ENCODE peak calls at places on chromosomes 5 and 9, in nine cellular contexts. O, T, L, V, E, M, G, C and H are unnamed samples. For H3K4me1, the result is how much of the 10 kb centered on the place peaks cover.

GRCh38 chr5:110321117-110321516 is 405.4 kb downstream of the TMEM232 start:
- DNase-seq in O (no peak), T (no peak), L (no peak), V (no peak), E (no peak), M (no peak), G (no peak), C (no peak), H (no peak)

GRCh38 chr5:110053824-110054223 is 364.1 kb downstream of the MAN2A1 start:
- DNase-seq in O (no peak), T (no peak), L (no peak), V (no peak), E (no peak), M (no peak), G (no peak), C (no peak), H (no peak)

GRCh38 chr5:137833463-137833862 is 34.2 kb upstream of the MYOT start:
- DNase-seq in O (no peak), T (no peak), L (peak), V (no peak), E (no peak), M (peak), G (no peak), C (peak), H (no peak)

GRCh38 chr5:164145458-164145857 is 640.0 kb downstream of the MAT2B start:
- DNase-seq in O (no peak), T (no peak), L (no peak), V (no peak), E (no peak), M (no peak), G (no peak), C (no peak), H (no peak)

GRCh38 chr5:111782171-111782570 is 25.2 kb upstream of the NREP start:
- DNase-seq in O (no peak), T (no peak), L (peak), V (no peak), E (no peak), M (peak), G (no peak), C (peak), H (no peak)

GRCh38 chr9:137484551-137485315 is 25.6 kb upstream of the NSMF start:
- DNase-seq in O (no peak), T (no peak), L (no peak), V (no peak), E (peak), M (no peak), G (no peak), C (no peak), H (peak)

GRCh38 chr9:95491543-95492330 is 25.0 kb downstream of the PTCH1 start:
- DNase-seq in O (no peak), T (no peak), L (no peak), V (no peak), E (no peak), M (no peak), G (no peak), C (no peak), H (no peak)

GRCh38 chr9:127281887-127282286 is 17.3 kb downstream of the GARNL3 start:
- DNase-seq in O (no peak), T (no peak), L (no peak), V (no peak), E (no peak), M (no peak), G (no peak), C (no peak), H (no peak)

GRCh38 chr5:170642066-170642735 is 138.4 kb downstream of the KCNIP1 start:
- DNase-seq in O (no peak), T (no peak), L (no peak), V (no peak), E (no peak), M (no peak), G (no peak), C (no peak), H (no peak)

GRCh38 chr5:168965638-168966037 is 335.3 kb downstream of the SLIT3 start:
- DNase-seq in O (no peak), T (no peak), L (no peak), V (no peak), E (no peak), M (no peak), G (no peak), C (no peak), H (no peak)

GRCh38 chr9:105860526-105860925 is 166.2 kb downstream of the TMEM38B start:
- DNase-seq in O (no peak), T (no peak), L (no peak), V (no peak), E (no peak), M (no peak), G (no peak), C (no peak), H (no peak)

GRCh38 chr9:136947955-136948510 is 3.0 kb downstream of the C8G start:
- DNase-seq in O (peak), T (peak), L (peak), V (peak), E (peak), M (peak), G (no peak), C (peak), H (no peak)

GRCh38 chr9:134960701-134961181 is 43.0 kb upstream of the FCN1 start:
- DNase-seq in O (no peak), T (no peak), L (no peak), V (no peak), E (peak), M (no peak), G (no peak), C (no peak), H (peak)

GRCh38 chr5:55022454-55022853 is 1.6 kb upstream of the GZMK start:
- DNase-seq in O (no peak), T (no peak), L (no peak), V (no peak), E (no peak), M (no peak), G (no peak), C (no peak), H (no peak)

GRCh38 chr5:169670769-169671525 is 33.9 kb downstream of the DOCK2 start:
- DNase-seq in O (no peak), T (no peak), L (no peak), V (no peak), E (no peak), M (no peak), G (no peak), C (no peak), H (no peak)

GRCh38 chr5:151721087-151721646 is 34.5 kb upstream of the SPARC start:
- DNase-seq in O (no peak), T (no peak), L (no peak), V (no peak), E (no peak), M (no peak), G (no peak), C (no peak), H (no peak)

GRCh38 chr9:99109522-99109921 is 4.6 kb downstream of the TGFBR1 start:
- DNase-seq in O (no peak), T (no peak), L (no peak), V (no peak), E (no peak), M (peak), G (no peak), C (peak), H (no peak)

GRCh38 chr5:59275170-59275536 is 618.4 kb downstream of the PDE4D start:
- DNase-seq in O (no peak), T (no peak), L (no peak), V (no peak), E (no peak), M (peak), G (no peak), C (no peak), H (no peak)

GRCh38 chr5:59274130-59274529 is 619.4 kb downstream of the PDE4D start:
- DNase-seq in O (no peak), T (no peak), L (no peak), V (no peak), E (no peak), M (no peak), G (no peak), C (no peak), H (no peak)

GRCh38 chr5:59276886-59277514 is 616.5 kb downstream of the PDE4D start:
- DNase-seq in O (peak), T (no peak), L (no peak), V (peak), E (no peak), M (peak), G (no peak), C (peak), H (no peak)

GRCh38 chr5:59276277-59276647 is 617.3 kb downstream of the PDE4D start:
- DNase-seq in O (no peak), T (no peak), L (no peak), V (no peak), E (no peak), M (no peak), G (no peak), C (no peak), H (no peak)

DNA sequence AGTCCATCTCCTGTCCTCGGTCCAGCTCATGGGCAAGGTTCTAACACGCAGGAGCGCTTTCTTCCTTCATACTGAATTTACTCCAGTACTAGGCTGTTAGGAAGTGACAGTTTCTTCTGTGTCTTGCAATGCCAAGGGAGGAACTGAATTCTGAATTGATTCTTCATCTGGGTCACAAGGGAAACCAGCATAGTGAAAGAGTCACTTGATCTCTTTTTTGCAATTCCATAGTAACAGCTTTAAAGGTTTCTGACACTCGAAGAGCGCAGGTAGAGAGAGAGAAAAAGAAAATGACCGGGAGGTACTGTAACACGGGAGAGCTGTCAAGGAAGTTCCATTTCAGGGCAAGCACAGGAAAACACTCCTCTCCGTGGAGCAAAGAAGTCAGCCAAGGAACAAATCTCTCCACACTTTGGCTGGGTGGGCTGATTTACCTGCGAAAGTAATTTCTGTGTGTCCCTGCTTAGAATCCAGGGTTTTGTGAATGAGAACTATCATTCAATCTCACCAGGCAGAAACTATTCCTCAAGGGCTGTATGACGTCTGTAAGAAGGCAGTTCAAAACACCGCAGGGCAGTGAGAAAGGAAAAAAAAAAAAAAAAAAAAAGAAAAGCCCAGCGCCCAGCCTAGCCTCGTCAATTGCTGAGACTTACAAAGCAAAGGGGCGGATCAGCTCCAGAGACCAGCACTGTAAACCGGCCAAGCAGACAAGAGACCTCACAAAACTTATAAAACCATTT is 617.8 kb downstream of the PDE4D start:
- DNase-seq in O (peak), T (peak), L (no peak), V (peak), E (no peak), M (peak), G (peak), C (peak), H (no peak)
- H3K4me3 ChIP-seq in O (peak), T (no peak), L (peak), V (peak), E (peak), M (peak), G (peak), C (peak), H (peak)

GRCh38 chr5:86896916-86897315 is 279.2 kb downstream of the COX7C start:
- DNase-seq in O (no peak), T (no peak), L (no peak), V (no peak), E (no peak), M (no peak), G (no peak), C (no peak), H (no peak)

GRCh38 chr5:86890375-86890774 is 272.6 kb downstream of the COX7C start:
- DNase-seq in O (no peak), T (no peak), L (no peak), V (no peak), E (no peak), M (no peak), G (no peak), C (no peak), H (no peak)

DNA sequence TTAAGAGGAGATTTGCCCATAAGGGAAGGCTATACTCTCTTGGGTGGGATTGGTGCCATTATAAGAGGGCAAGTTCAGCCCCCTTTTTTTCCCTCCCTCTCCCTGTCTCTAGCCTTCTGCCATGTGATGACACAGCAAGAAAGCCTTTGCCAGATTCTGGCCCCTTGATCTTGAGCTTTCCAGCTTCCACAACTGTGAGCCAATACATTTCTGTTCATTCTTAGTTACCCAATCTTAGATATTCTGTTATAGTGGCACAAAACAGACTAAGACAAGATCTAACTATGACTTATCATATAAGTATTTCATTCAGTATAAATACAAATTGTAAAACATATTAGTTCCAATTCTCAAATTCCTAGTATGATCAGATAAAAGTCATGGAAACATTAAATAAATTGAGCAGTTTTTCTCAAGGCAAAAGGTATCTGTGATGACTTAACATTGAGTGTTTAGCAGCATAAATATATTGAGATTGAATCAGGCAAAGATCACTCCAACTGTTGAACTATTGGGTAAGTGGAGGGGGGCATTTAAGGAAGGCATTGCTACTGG is 276.3 kb downstream of the COX7C start:
- DNase-seq in O (no peak), T (no peak), L (peak), V (no peak), E (no peak), M (no peak), G (no peak), C (peak), H (no peak)
- H3K27ac ChIP-seq in O (no peak), T (no peak), L (peak), V (no peak), E (no peak), M (no peak), G (no peak), C (no peak), H (no peak)

GRCh38 chr9:37521111-37521510 is 35.4 kb downstream of the POLR1E start:
- DNase-seq in O (no peak), T (no peak), L (no peak), V (no peak), E (no peak), M (no peak), G (no peak), C (no peak), H (no peak)

GRCh38 chr9:37520641-37521040 is 34.9 kb downstream of the POLR1E start:
- DNase-seq in O (no peak), T (no peak), L (no peak), V (no peak), E (no peak), M (no peak), G (no peak), C (no peak), H (no peak)

GRCh38 chr9:37514999-37515398 is 29.3 kb downstream of the POLR1E start:
- DNase-seq in O (no peak), T (no peak), L (no peak), V (no peak), E (no peak), M (no peak), G (no peak), C (no peak), H (no peak)

GRCh38 chr9:37515620-37516258 is 30.0 kb downstream of the POLR1E start:
- DNase-seq in O (no peak), T (no peak), L (no peak), V (no peak), E (no peak), M (no peak), G (no peak), C (no peak), H (no peak)

GRCh38 chr9:37517977-37518376 is 32.2 kb downstream of the POLR1E start:
- DNase-seq in O (no peak), T (no peak), L (no peak), V (no peak), E (no peak), M (no peak), G (no peak), C (no peak), H (no peak)
- H3K4me1 ChIP-seq in O (under half), T (under half), L (under half), V (under half), E (under half), M (under half), G (under half), C (under half), H (under half)

GRCh38 chr5:6687501-6687900 is 25.7 kb upstream of the TENT4A start:
- DNase-seq in O (no peak), T (no peak), L (no peak), V (no peak), E (no peak), M (no peak), G (no peak), C (no peak), H (no peak)

GRCh38 chr5:6683241-6683640 is 30.0 kb upstream of the TENT4A start:
- DNase-seq in O (no peak), T (no peak), L (no peak), V (no peak), E (no peak), M (no peak), G (no peak), C (no peak), H (no peak)

GRCh38 chr5:6686501-6686900 is 26.7 kb upstream of the TENT4A start:
- DNase-seq in O (no peak), T (no peak), L (no peak), V (no peak), E (no peak), M (no peak), G (no peak), C (no peak), H (no peak)

GRCh38 chr5:6684075-6684474 is 29.2 kb upstream of the TENT4A start:
- DNase-seq in O (no peak), T (no peak), L (no peak), V (no peak), E (no peak), M (no peak), G (no peak), C (no peak), H (no peak)

GRCh38 chr5:6686916-6687409 is 26.3 kb upstream of the TENT4A start:
- DNase-seq in O (no peak), T (peak), L (peak), V (no peak), E (no peak), M (peak), G (peak), C (peak), H (no peak)
- H3K4me3 ChIP-seq in O (peak), T (no peak), L (no peak), V (no peak), E (peak), M (peak), G (peak), C (peak), H (peak)

GRCh38 chr5:17129093-17129492 is 88.3 kb upstream of the BASP1 start:
- DNase-seq in O (no peak), T (no peak), L (peak), V (no peak), E (no peak), M (peak), G (no peak), C (no peak), H (no peak)
- H3K27ac ChIP-seq in O (no peak), T (no peak), L (peak), V (no peak), E (no peak), M (peak), G (no peak), C (no peak), H (no peak)

DNA sequence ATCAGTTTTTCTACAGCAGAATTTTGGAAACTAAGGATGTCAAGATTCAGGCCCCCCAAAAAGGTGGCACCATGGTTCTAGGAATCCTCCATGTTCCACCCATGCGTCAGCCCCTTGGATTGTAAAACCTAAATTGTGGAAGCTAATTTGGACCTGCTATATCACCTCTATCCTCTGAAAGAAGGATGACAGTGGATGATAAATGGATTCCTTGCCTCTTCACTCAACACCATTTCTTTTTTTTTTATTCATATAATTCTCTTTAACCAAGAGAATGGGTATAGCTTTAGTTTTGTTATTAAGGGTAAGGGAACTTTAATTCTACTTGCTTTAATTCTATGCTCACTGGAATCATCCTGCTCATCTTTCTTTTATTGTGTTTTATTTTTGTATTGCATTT is 71.8 kb downstream of the GNAQ start:
- DNase-seq in O (no peak), T (no peak), L (no peak), V (no peak), E (no peak), M (no peak), G (no peak), C (no peak), H (no peak)
- H3K4me1 ChIP-seq in O (under half), T (under half), L (under half), V (under half), E (under half), M (under half), G (under half), C (under half), H (half or more)